ENCODE peak calls at places on chromosomes 13 and 19, in nine cellular contexts. M is iPS-NIHi11; D is T-helper 1 cell; T is effector memory CD4-positive, alpha-beta T cell; P is adrenal gland; B is GM23338; K is GM10248; C is memory B cell; X is stimulated activated CD8-positive, alpha-beta memory T cell treated with anti-CD3 and anti-CD28 coated beads, Interleukin-15, amount 100 ng/mL, for 24 hours. L is an unnamed sample.
A peak's percentile ranks its signal among the peaks of the same experiment; 100 is the strongest.

GRCh38 chr13:101785858-101786257 is 333.4 kb downstream of the ITGBL1 start:
- DNase-seq in P (peak; percentile 66), M (peak; percentile 71), K (no peak), C (no peak), D (no peak), B (peak; percentile 77), T (no peak), X (no peak), L (peak; percentile 35)

GRCh38 chr13:50167224-50167947 is 152.1 kb downstream of the KCNRG start:
- DNase-seq in C (no peak), B (no peak), T (no peak), M (no peak), X (no peak), P (no peak), D (no peak), K (peak; percentile 25), L (no peak)

GRCh38 chr19:35509861-35510625 is 3.4 kb downstream of the DMKN start:
- DNase-seq in K (peak; percentile 93), T (peak; percentile 38), M (peak; percentile 98), D (peak; percentile 58), P (peak; percentile 73), X (peak; percentile 69), C (peak; percentile 74), B (peak; percentile 97), L (no peak)

GRCh38 chr19:17680235-17680722 is 7.9 kb downstream of the UNC13A start:
- DNase-seq in C (peak; percentile 42), B (peak; percentile 64), T (no peak), P (peak; percentile 93), K (peak; percentile 84), X (peak; percentile 12), M (peak; percentile 66), D (no peak), L (no peak)

GRCh38 chr19:43430142-43430710 is 15.5 kb downstream of the TEX101 start:
- DNase-seq in X (no peak), P (no peak), M (no peak), D (no peak), C (peak; percentile 23), T (no peak), K (no peak), B (peak; percentile 75), L (no peak)

GRCh38 chr13:101706651-101707050 is 254.2 kb downstream of the ITGBL1 start:
- DNase-seq in D (no peak), K (no peak), X (no peak), B (no peak), C (no peak), T (no peak), P (no peak), M (no peak), L (peak; percentile 68)

GRCh38 chr13:63938851-63939250 is 2523.2 kb upstream of the PCDH20 start:
- DNase-seq in C (no peak), P (no peak), D (no peak), X (no peak), K (no peak), T (no peak), M (no peak), B (no peak), L (peak; percentile 10)

GRCh38 chr19:17739121-17739875 is 12.0 kb upstream of the FCHO1 start:
- DNase-seq in X (no peak), P (no peak), M (peak; percentile 44), D (no peak), K (peak; percentile 78), T (no peak), C (peak; percentile 49), B (peak; percentile 52), L (no peak)

GRCh38 chr19:33303791-33304759 is 1.7 kb upstream of the CEBPA start:
- DNase-seq in X (no peak), T (no peak), D (no peak), C (no peak), B (no peak), M (peak; percentile 48), K (no peak), P (no peak), L (no peak)

GRCh38 chr13:64633948-64634347 is 2596.2 kb downstream of the PCDH9 start:
- DNase-seq in P (no peak), D (no peak), T (no peak), B (no peak), M (no peak), X (no peak), K (no peak), C (no peak), L (no peak)

GRCh38 chr19:50427997-50428425 is 4.7 kb upstream of the MYBPC2 start:
- DNase-seq in X (no peak), M (no peak), K (peak; percentile 46), B (peak; percentile 91), C (peak; percentile 72), P (peak; percentile 87), T (no peak), D (no peak), L (peak; percentile 39)

GRCh38 chr13:58852076-58852475 is 1220.5 kb downstream of the PCDH17 start:
- DNase-seq in K (no peak), T (no peak), M (no peak), X (no peak), C (no peak), D (no peak), P (no peak), B (no peak), L (no peak)

GRCh38 chr13:42875448-42876269 is 94.3 kb downstream of the FAM216B start:
- DNase-seq in D (no peak), T (no peak), X (no peak), B (peak; percentile 91), K (no peak), P (peak; percentile 66), C (no peak), M (peak; percentile 40), L (no peak)

L was measured in smooth muscle cell of the brain vasculature.